ENCODE peak calls at places on chromosome 13, in seven cellular contexts. J is T-helper 1 cell, W is foreskin fibroblast, M is RCC 7860, V is GM04504, Y is AG09319, P is fibroblast of the aortic adventitia. E is an unnamed sample.

GRCh38 chr13:36192166-36192565 is 22.2 kb downstream of the SOHLH2 start:
- DNase-seq in J (no peak), W (peak), M (no peak), V (no peak), Y (no peak), P (no peak), E (peak)

GRCh38 chr13:85608255-85608829 is 190.9 kb downstream of the SLITRK6 start:
- DNase-seq in J (no peak), W (no peak), M (no peak), V (no peak), Y (no peak), P (no peak), E (no peak)

GRCh38 chr13:110131424-110131823 is 175.5 kb downstream of the COL4A1 start:
- DNase-seq in J (no peak), W (no peak), M (no peak), V (no peak), Y (no peak), P (no peak), E (no peak)

GRCh38 chr13:56902276-56902675 is 238.4 kb upstream of the PRR20A start:
- DNase-seq in J (no peak), W (no peak), M (no peak), V (no peak), Y (no peak), P (no peak), E (no peak)

GRCh38 chr13:111908981-111909380 is 158.0 kb upstream of the SOX1 start:
- DNase-seq in J (no peak), W (no peak), M (no peak), V (no peak), Y (no peak), P (no peak), E (no peak)

GRCh38 chr13:30898721-30899188 is 7.3 kb upstream of the MEDAG start:
- DNase-seq in J (no peak), W (peak), M (no peak), V (peak), Y (peak), P (peak), E (no peak)

GRCh38 chr13:66657165-66657895 is 572.8 kb downstream of the PCDH9 start:
- DNase-seq in J (no peak), W (peak), M (peak), V (peak), Y (peak), P (peak), E (no peak)

GRCh38 chr13:77029436-77029835 is 2.5 kb upstream of the FBXL3 start:
- DNase-seq in J (no peak), W (no peak), M (no peak), V (no peak), Y (no peak), P (no peak), E (no peak)

GRCh38 chr13:38308736-38309135 is 40.9 kb upstream of the UFM1 start:
- DNase-seq in J (no peak), W (peak), M (peak), V (peak), Y (peak), P (peak), E (no peak)

GRCh38 chr13:99687728-99688397 is 186.6 kb downstream of the TM9SF2 start:
- DNase-seq in J (no peak), W (no peak), M (peak), V (no peak), Y (no peak), P (no peak), E (no peak)

GRCh38 chr13:65268009-65268408 is 1962.1 kb downstream of the PCDH9 start:
- DNase-seq in J (no peak), W (no peak), M (no peak), V (no peak), Y (no peak), P (no peak), E (no peak)

GRCh38 chr13:99985886-99986527 is 4.4 kb downstream of the ZIC2 start:
- DNase-seq in J (no peak), W (no peak), M (no peak), V (no peak), Y (no peak), P (no peak), E (no peak)

GRCh38 chr13:80334582-80335260 is 6.2 kb downstream of the SPRY2 start:
- DNase-seq in J (no peak), W (peak), M (no peak), V (no peak), Y (no peak), P (peak), E (no peak)

GRCh38 chr13:41694902-41695301 is 237.6 kb downstream of the RGCC start:
- DNase-seq in J (no peak), W (peak), M (peak), V (peak), Y (peak), P (peak), E (no peak)

GRCh38 chr13:43214124-43214523 is 190.7 kb downstream of the DNAJC15 start:
- DNase-seq in J (no peak), W (no peak), M (no peak), V (no peak), Y (no peak), P (no peak), E (no peak)

GRCh38 chr13:113843063-113843654 is 20.7 kb downstream of the GAS6 start:
- DNase-seq in J (no peak), W (no peak), M (no peak), V (no peak), Y (no peak), P (no peak), E (no peak)

GRCh38 chr13:66778461-66778860 is 451.7 kb downstream of the PCDH9 start:
- DNase-seq in J (no peak), W (peak), M (no peak), V (no peak), Y (no peak), P (peak), E (no peak)

GRCh38 chr13:32851083-32852064 is 164.8 kb upstream of the KL start:
- DNase-seq in J (no peak), W (no peak), M (no peak), V (no peak), Y (no peak), P (no peak), E (no peak)

GRCh38 chr13:66461021-66461420 is 769.1 kb downstream of the PCDH9 start:
- DNase-seq in J (no peak), W (peak), M (no peak), V (no peak), Y (no peak), P (peak), E (no peak)

GRCh38 chr13:32639502-32640105 is 53.4 kb downstream of the PDS5B start:
- DNase-seq in J (peak), W (peak), M (peak), V (peak), Y (peak), P (peak), E (no peak)

GRCh38 chr13:20773194-20774080 is at the start of gene EEF1AKMT1:
- DNase-seq in J (peak), W (peak), M (peak), V (peak), Y (peak), P (peak), E (peak)

GRCh38 chr13:30002577-30002976 is 152.2 kb upstream of the UBL3 start:
- DNase-seq in J (no peak), W (peak), M (peak), V (peak), Y (peak), P (peak), E (no peak)

GRCh38 chr13:110311721-110312668 is 4.9 kb downstream of the COL4A2 start:
- DNase-seq in J (no peak), W (no peak), M (no peak), V (no peak), Y (no peak), P (no peak), E (no peak)

GRCh38 chr13:26785845-26786630 is 25.5 kb upstream of the GPR12 start:
- DNase-seq in J (peak), W (no peak), M (no peak), V (no peak), Y (no peak), P (peak), E (no peak)

GRCh38 chr13:108919036-108919907 is 289.9 kb downstream of the MYO16 start:
- DNase-seq in J (no peak), W (peak), M (no peak), V (no peak), Y (peak), P (no peak), E (no peak)

GRCh38 chr13:59906413-59907027 is 257.2 kb downstream of the DIAPH3 start:
- DNase-seq in J (no peak), W (peak), M (no peak), V (peak), Y (no peak), P (peak), E (no peak)

GRCh38 chr13:44543424-44543823 is 32.7 kb downstream of the TSC22D1 start:
- DNase-seq in J (no peak), W (no peak), M (no peak), V (no peak), Y (no peak), P (no peak), E (no peak)

GRCh38 chr13:109307027-109307426 is 479.4 kb downstream of the IRS2 start:
- DNase-seq in J (no peak), W (no peak), M (no peak), V (no peak), Y (no peak), P (no peak), E (no peak)

GRCh38 chr13:53174550-53174949 is 145.9 kb downstream of the OLFM4 start:
- DNase-seq in J (no peak), W (no peak), M (no peak), V (no peak), Y (no peak), P (no peak), E (no peak)

GRCh38 chr13:66344770-66345367 is 885.3 kb downstream of the PCDH9 start:
- DNase-seq in J (no peak), W (no peak), M (no peak), V (no peak), Y (no peak), P (no peak), E (no peak)

GRCh38 chr13:44075113-44075512 is 195.4 kb downstream of the LACC1 start:
- DNase-seq in J (no peak), W (no peak), M (no peak), V (no peak), Y (no peak), P (no peak), E (no peak)

GRCh38 chr13:39035799-39036198 is 2.1 kb downstream of the PROSER1 start:
- DNase-seq in J (no peak), W (no peak), M (no peak), V (no peak), Y (no peak), P (no peak), E (no peak)

GRCh38 chr13:31913459-31913858 is 118.1 kb upstream of the FRY start:
- DNase-seq in J (no peak), W (peak), M (no peak), V (no peak), Y (peak), P (no peak), E (no peak)

GRCh38 chr13:78764665-78765064 is 105.7 kb upstream of the OBI1 start:
- DNase-seq in J (no peak), W (no peak), M (no peak), V (no peak), Y (no peak), P (no peak), E (no peak)

GRCh38 chr13:80778302-80778701 is 437.4 kb upstream of the SPRY2 start:
- DNase-seq in J (no peak), W (no peak), M (no peak), V (no peak), Y (no peak), P (no peak), E (peak)

E was measured in NCI-H1930.